ENCODE peak calls at places on chromosomes 11 and 22, in eight cellular contexts. G is skeletal muscle cell, I is GDM1, W is iPS-NIHi11, Q is IMR-90, C is Panc1, J is SJSA1, V is HEK293T. O is an unnamed sample.

GRCh38 chr11:103359221-103359620 is 250.0 kb downstream of the DYNC2H1 start:
- DNase-seq in Q (peak), W (no peak), G (no peak), V (no peak), I (no peak), J (no peak), C (no peak), O (no peak)

GRCh38 chr22:31637375-31637937 is 24.6 kb downstream of the PISD start:
- DNase-seq in I (peak), G (no peak), W (peak), V (no peak), Q (no peak), C (no peak), J (no peak), O (no peak)

GRCh38 chr11:130814440-130815073 is 101.7 kb downstream of the SNX19 start:
- DNase-seq in Q (no peak), C (no peak), G (no peak), V (no peak), I (no peak), J (no peak), W (no peak), O (peak)

GRCh38 chr11:125351045-125351867 is 144.8 kb downstream of the FEZ1 start:
- DNase-seq in V (no peak), G (no peak), I (no peak), C (no peak), J (no peak), W (no peak), Q (no peak), O (no peak)

GRCh38 chr22:17085277-17086091 is 684 bp downstream of the IL17RA start:
- DNase-seq in Q (no peak), G (no peak), I (no peak), V (peak), W (peak), J (peak), C (no peak), O (peak)

GRCh38 chr22:19713650-19714319 is 518 bp upstream of the SEPTIN5 start:
- DNase-seq in J (no peak), I (no peak), W (peak), Q (no peak), V (no peak), C (no peak), G (no peak), O (no peak)

GRCh38 chr22:47633111-47633510 is 870.7 kb downstream of the TBC1D22A start:
- DNase-seq in G (no peak), C (no peak), J (no peak), W (no peak), V (no peak), I (no peak), Q (no peak), O (no peak)

GRCh38 chr11:35343033-35343598 is 76.2 kb downstream of the SLC1A2 start:
- DNase-seq in W (no peak), Q (no peak), I (no peak), C (no peak), V (no peak), G (no peak), J (no peak), O (no peak)

GRCh38 chr22:40021401-40022000 is 26.7 kb downstream of the FAM83F start:
- DNase-seq in C (no peak), J (no peak), W (no peak), I (no peak), G (no peak), Q (no peak), V (no peak), O (no peak)

GRCh38 chr22:38080847-38081635 is 2.9 kb downstream of the SLC16A8 start:
- DNase-seq in Q (peak), W (peak), I (no peak), G (no peak), V (no peak), J (no peak), C (no peak), O (peak)

GRCh38 chr11:14445542-14446530 is 53.8 kb downstream of the COPB1 start:
- DNase-seq in V (no peak), I (no peak), Q (peak), G (no peak), W (no peak), C (no peak), J (peak), O (peak)

GRCh38 chr22:25208743-25209505 is 9.3 kb downstream of the CRYBB3 start:
- DNase-seq in C (no peak), W (peak), I (no peak), G (no peak), Q (no peak), J (no peak), V (no peak), O (no peak)

GRCh38 chr11:29623144-29623722 is 393.6 kb downstream of the KCNA4 start:
- DNase-seq in Q (no peak), G (no peak), C (no peak), I (no peak), V (no peak), W (peak), J (no peak), O (no peak)

GRCh38 chr11:36431429-36432092 is 78.5 kb downstream of the TRAF6 start:
- DNase-seq in J (peak), I (no peak), Q (peak), C (peak), W (peak), G (peak), V (peak), O (peak)

GRCh38 chr11:65112226-65112550 is 516 bp downstream of the TM7SF2 start:
- DNase-seq in G (no peak), I (no peak), Q (no peak), W (peak), J (no peak), C (no peak), V (no peak), O (peak)

GRCh38 chr11:266676-267439 is 11.3 kb upstream of the NLRP6 start:
- DNase-seq in J (no peak), C (no peak), W (no peak), Q (no peak), V (no peak), I (peak), G (no peak), O (no peak)

GRCh38 chr11:74570266-74571061 is 21.9 kb upstream of the POLD3 start:
- DNase-seq in Q (peak), V (peak), C (peak), G (peak), J (no peak), W (peak), I (peak), O (peak)

GRCh38 chr11:121459413-121460041 is 6.8 kb upstream of the SORL1-AS1 start:
- DNase-seq in G (no peak), Q (no peak), W (no peak), V (no peak), I (no peak), C (no peak), J (no peak), O (no peak)

GRCh38 chr11:9137293-9138132 is 46.1 kb upstream of the SCUBE2 start:
- DNase-seq in Q (peak), C (peak), V (peak), G (no peak), W (peak), I (peak), J (peak), O (peak)

O was measured in adipocyte.